ENCODE peak calls at places on chromosomes 3 and 15, in nine cellular contexts. One of them, this sample, is unnamed.

GRCh38 chr3:50423543-50423942 is 64.2 kb upstream of the TMEM115 start:
- DNase-seq in CD8-positive, alpha-beta memory T cell: no peak
- DNase-seq in activated CD8-positive, alpha-beta memory T cell treated with anti-CD3 and anti-CD28 coated beads, Interleukin-2, amount 10 ng/mL, durations not matched to agents 7 days and 5 days: no peak
- DNase-seq in stimulated activated naive CD8-positive, alpha-beta T cell treated with anti-CD3 and anti-CD28 coated beads, Interleukin-15, amount 100 ng/mL, for 72 hours: no peak
- DNase-seq in A549: no peak
- DNase-seq in left ventricle myocardium superior: no peak
- DNase-seq in upper lobe of right lung: peak
- DNase-seq in activated T-helper 1 cell treated with anti-CD3 and anti-CD28 coated beads, Interleukin-2, amount 50 U/mL, for 16 hours: no peak
- DNase-seq in omental fat pad: no peak
- DNase-seq in this sample: no peak

GRCh38 chr3:45590256-45590655 is 4.3 kb upstream of the LIMD1 start:
- DNase-seq in CD8-positive, alpha-beta memory T cell: no peak
- DNase-seq in activated CD8-positive, alpha-beta memory T cell treated with anti-CD3 and anti-CD28 coated beads, Interleukin-2, amount 10 ng/mL, durations not matched to agents 7 days and 5 days: no peak
- DNase-seq in stimulated activated naive CD8-positive, alpha-beta T cell treated with anti-CD3 and anti-CD28 coated beads, Interleukin-15, amount 100 ng/mL, for 72 hours: no peak
- DNase-seq in A549: no peak
- DNase-seq in left ventricle myocardium superior: no peak
- DNase-seq in upper lobe of right lung: no peak
- DNase-seq in activated T-helper 1 cell treated with anti-CD3 and anti-CD28 coated beads, Interleukin-2, amount 50 U/mL, for 16 hours: no peak
- DNase-seq in omental fat pad: no peak
- DNase-seq in this sample: no peak

GRCh38 chr15:48052871-48053383 is 67.9 kb upstream of the SLC24A5 start:
- DNase-seq in CD8-positive, alpha-beta memory T cell: no peak
- DNase-seq in activated CD8-positive, alpha-beta memory T cell treated with anti-CD3 and anti-CD28 coated beads, Interleukin-2, amount 10 ng/mL, durations not matched to agents 7 days and 5 days: no peak
- DNase-seq in stimulated activated naive CD8-positive, alpha-beta T cell treated with anti-CD3 and anti-CD28 coated beads, Interleukin-15, amount 100 ng/mL, for 72 hours: no peak
- DNase-seq in A549: no peak
- DNase-seq in left ventricle myocardium superior: no peak
- DNase-seq in upper lobe of right lung: no peak
- DNase-seq in activated T-helper 1 cell treated with anti-CD3 and anti-CD28 coated beads, Interleukin-2, amount 50 U/mL, for 16 hours: no peak
- DNase-seq in omental fat pad: no peak
- DNase-seq in this sample: no peak

GRCh38 chr15:38558714-38559059 is 5.9 kb downstream of the RASGRP1 start:
- DNase-seq in CD8-positive, alpha-beta memory T cell: no peak
- DNase-seq in activated CD8-positive, alpha-beta memory T cell treated with anti-CD3 and anti-CD28 coated beads, Interleukin-2, amount 10 ng/mL, durations not matched to agents 7 days and 5 days: no peak
- DNase-seq in stimulated activated naive CD8-positive, alpha-beta T cell treated with anti-CD3 and anti-CD28 coated beads, Interleukin-15, amount 100 ng/mL, for 72 hours: no peak
- DNase-seq in A549: no peak
- DNase-seq in left ventricle myocardium superior: no peak
- DNase-seq in upper lobe of right lung: no peak
- DNase-seq in activated T-helper 1 cell treated with anti-CD3 and anti-CD28 coated beads, Interleukin-2, amount 50 U/mL, for 16 hours: no peak
- DNase-seq in omental fat pad: no peak
- DNase-seq in this sample: no peak

GRCh38 chr3:115623414-115623868 is at the start of gene GAP43:
- DNase-seq in CD8-positive, alpha-beta memory T cell: no peak
- DNase-seq in activated CD8-positive, alpha-beta memory T cell treated with anti-CD3 and anti-CD28 coated beads, Interleukin-2, amount 10 ng/mL, durations not matched to agents 7 days and 5 days: peak
- DNase-seq in stimulated activated naive CD8-positive, alpha-beta T cell treated with anti-CD3 and anti-CD28 coated beads, Interleukin-15, amount 100 ng/mL, for 72 hours: peak
- DNase-seq in A549: peak
- DNase-seq in left ventricle myocardium superior: peak
- DNase-seq in upper lobe of right lung: peak
- DNase-seq in activated T-helper 1 cell treated with anti-CD3 and anti-CD28 coated beads, Interleukin-2, amount 50 U/mL, for 16 hours: no peak
- DNase-seq in omental fat pad: no peak
- DNase-seq in this sample: peak

GRCh38 chr3:87398226-87398774 is 121.9 kb upstream of the POU1F1 start:
- DNase-seq in CD8-positive, alpha-beta memory T cell: no peak
- DNase-seq in activated CD8-positive, alpha-beta memory T cell treated with anti-CD3 and anti-CD28 coated beads, Interleukin-2, amount 10 ng/mL, durations not matched to agents 7 days and 5 days: no peak
- DNase-seq in stimulated activated naive CD8-positive, alpha-beta T cell treated with anti-CD3 and anti-CD28 coated beads, Interleukin-15, amount 100 ng/mL, for 72 hours: no peak
- DNase-seq in A549: no peak
- DNase-seq in left ventricle myocardium superior: no peak
- DNase-seq in upper lobe of right lung: no peak
- DNase-seq in activated T-helper 1 cell treated with anti-CD3 and anti-CD28 coated beads, Interleukin-2, amount 50 U/mL, for 16 hours: no peak
- DNase-seq in omental fat pad: no peak
- DNase-seq in this sample: no peak

GRCh38 chr3:146037697-146038096 is 123.3 kb downstream of the PLOD2 start:
- DNase-seq in CD8-positive, alpha-beta memory T cell: no peak
- DNase-seq in activated CD8-positive, alpha-beta memory T cell treated with anti-CD3 and anti-CD28 coated beads, Interleukin-2, amount 10 ng/mL, durations not matched to agents 7 days and 5 days: no peak
- DNase-seq in stimulated activated naive CD8-positive, alpha-beta T cell treated with anti-CD3 and anti-CD28 coated beads, Interleukin-15, amount 100 ng/mL, for 72 hours: no peak
- DNase-seq in A549: no peak
- DNase-seq in left ventricle myocardium superior: no peak
- DNase-seq in upper lobe of right lung: no peak
- DNase-seq in activated T-helper 1 cell treated with anti-CD3 and anti-CD28 coated beads, Interleukin-2, amount 50 U/mL, for 16 hours: no peak
- DNase-seq in omental fat pad: no peak
- DNase-seq in this sample: no peak

GRCh38 chr15:100438570-100438969 is 90.2 kb downstream of the CERS3 start:
- DNase-seq in CD8-positive, alpha-beta memory T cell: no peak
- DNase-seq in activated CD8-positive, alpha-beta memory T cell treated with anti-CD3 and anti-CD28 coated beads, Interleukin-2, amount 10 ng/mL, durations not matched to agents 7 days and 5 days: no peak
- DNase-seq in stimulated activated naive CD8-positive, alpha-beta T cell treated with anti-CD3 and anti-CD28 coated beads, Interleukin-15, amount 100 ng/mL, for 72 hours: peak
- DNase-seq in A549: no peak
- DNase-seq in left ventricle myocardium superior: peak
- DNase-seq in upper lobe of right lung: peak
- DNase-seq in activated T-helper 1 cell treated with anti-CD3 and anti-CD28 coated beads, Interleukin-2, amount 50 U/mL, for 16 hours: no peak
- DNase-seq in omental fat pad: peak
- DNase-seq in this sample: peak

GRCh38 chr3:61608711-61609110 is 47.3 kb downstream of the PTPRG start:
- DNase-seq in CD8-positive, alpha-beta memory T cell: no peak
- DNase-seq in activated CD8-positive, alpha-beta memory T cell treated with anti-CD3 and anti-CD28 coated beads, Interleukin-2, amount 10 ng/mL, durations not matched to agents 7 days and 5 days: no peak
- DNase-seq in stimulated activated naive CD8-positive, alpha-beta T cell treated with anti-CD3 and anti-CD28 coated beads, Interleukin-15, amount 100 ng/mL, for 72 hours: no peak
- DNase-seq in A549: no peak
- DNase-seq in left ventricle myocardium superior: no peak
- DNase-seq in upper lobe of right lung: no peak
- DNase-seq in activated T-helper 1 cell treated with anti-CD3 and anti-CD28 coated beads, Interleukin-2, amount 50 U/mL, for 16 hours: no peak
- DNase-seq in omental fat pad: no peak
- DNase-seq in this sample: no peak

GRCh38 chr15:30859091-30859874 is 44.4 kb upstream of the FAN1 start:
- DNase-seq in CD8-positive, alpha-beta memory T cell: no peak
- DNase-seq in activated CD8-positive, alpha-beta memory T cell treated with anti-CD3 and anti-CD28 coated beads, Interleukin-2, amount 10 ng/mL, durations not matched to agents 7 days and 5 days: no peak
- DNase-seq in stimulated activated naive CD8-positive, alpha-beta T cell treated with anti-CD3 and anti-CD28 coated beads, Interleukin-15, amount 100 ng/mL, for 72 hours: peak
- DNase-seq in A549: peak
- DNase-seq in left ventricle myocardium superior: no peak
- DNase-seq in upper lobe of right lung: no peak
- DNase-seq in activated T-helper 1 cell treated with anti-CD3 and anti-CD28 coated beads, Interleukin-2, amount 50 U/mL, for 16 hours: no peak
- DNase-seq in omental fat pad: no peak
- DNase-seq in this sample: no peak

GRCh38 chr3:137765310-137766033 is 1.4 kb downstream of the SOX14 start:
- DNase-seq in CD8-positive, alpha-beta memory T cell: no peak
- DNase-seq in activated CD8-positive, alpha-beta memory T cell treated with anti-CD3 and anti-CD28 coated beads, Interleukin-2, amount 10 ng/mL, durations not matched to agents 7 days and 5 days: no peak
- DNase-seq in stimulated activated naive CD8-positive, alpha-beta T cell treated with anti-CD3 and anti-CD28 coated beads, Interleukin-15, amount 100 ng/mL, for 72 hours: no peak
- DNase-seq in A549: no peak
- DNase-seq in left ventricle myocardium superior: no peak
- DNase-seq in upper lobe of right lung: no peak
- DNase-seq in activated T-helper 1 cell treated with anti-CD3 and anti-CD28 coated beads, Interleukin-2, amount 50 U/mL, for 16 hours: no peak
- DNase-seq in omental fat pad: no peak
- DNase-seq in this sample: no peak

GRCh38 chr15:57305009-57305408 is 71.3 kb upstream of the CGNL1 start:
- DNase-seq in CD8-positive, alpha-beta memory T cell: no peak
- DNase-seq in activated CD8-positive, alpha-beta memory T cell treated with anti-CD3 and anti-CD28 coated beads, Interleukin-2, amount 10 ng/mL, durations not matched to agents 7 days and 5 days: peak
- DNase-seq in stimulated activated naive CD8-positive, alpha-beta T cell treated with anti-CD3 and anti-CD28 coated beads, Interleukin-15, amount 100 ng/mL, for 72 hours: no peak
- DNase-seq in A549: no peak
- DNase-seq in left ventricle myocardium superior: no peak
- DNase-seq in upper lobe of right lung: no peak
- DNase-seq in activated T-helper 1 cell treated with anti-CD3 and anti-CD28 coated beads, Interleukin-2, amount 50 U/mL, for 16 hours: no peak
- DNase-seq in omental fat pad: no peak
- DNase-seq in this sample: no peak

GRCh38 chr3:172129868-172130751 is 90.7 kb downstream of the FNDC3B start:
- DNase-seq in CD8-positive, alpha-beta memory T cell: peak
- DNase-seq in activated CD8-positive, alpha-beta memory T cell treated with anti-CD3 and anti-CD28 coated beads, Interleukin-2, amount 10 ng/mL, durations not matched to agents 7 days and 5 days: peak
- DNase-seq in stimulated activated naive CD8-positive, alpha-beta T cell treated with anti-CD3 and anti-CD28 coated beads, Interleukin-15, amount 100 ng/mL, for 72 hours: peak
- DNase-seq in A549: peak
- DNase-seq in left ventricle myocardium superior: peak
- DNase-seq in upper lobe of right lung: peak
- DNase-seq in activated T-helper 1 cell treated with anti-CD3 and anti-CD28 coated beads, Interleukin-2, amount 50 U/mL, for 16 hours: no peak
- DNase-seq in omental fat pad: peak
- DNase-seq in this sample: peak

GRCh38 chr3:33474895-33475294 is 34.7 kb upstream of the UBP1 start:
- DNase-seq in CD8-positive, alpha-beta memory T cell: no peak
- DNase-seq in activated CD8-positive, alpha-beta memory T cell treated with anti-CD3 and anti-CD28 coated beads, Interleukin-2, amount 10 ng/mL, durations not matched to agents 7 days and 5 days: no peak
- DNase-seq in stimulated activated naive CD8-positive, alpha-beta T cell treated with anti-CD3 and anti-CD28 coated beads, Interleukin-15, amount 100 ng/mL, for 72 hours: no peak
- DNase-seq in A549: no peak
- DNase-seq in left ventricle myocardium superior: no peak
- DNase-seq in upper lobe of right lung: no peak
- DNase-seq in activated T-helper 1 cell treated with anti-CD3 and anti-CD28 coated beads, Interleukin-2, amount 50 U/mL, for 16 hours: no peak
- DNase-seq in omental fat pad: no peak
- DNase-seq in this sample: no peak

GRCh38 chr3:106332884-106333283 is 464.1 kb upstream of the CBLB start:
- DNase-seq in CD8-positive, alpha-beta memory T cell: no peak
- DNase-seq in activated CD8-positive, alpha-beta memory T cell treated with anti-CD3 and anti-CD28 coated beads, Interleukin-2, amount 10 ng/mL, durations not matched to agents 7 days and 5 days: peak
- DNase-seq in stimulated activated naive CD8-positive, alpha-beta T cell treated with anti-CD3 and anti-CD28 coated beads, Interleukin-15, amount 100 ng/mL, for 72 hours: peak
- DNase-seq in A549: peak
- DNase-seq in left ventricle myocardium superior: no peak
- DNase-seq in upper lobe of right lung: no peak
- DNase-seq in activated T-helper 1 cell treated with anti-CD3 and anti-CD28 coated beads, Interleukin-2, amount 50 U/mL, for 16 hours: peak
- DNase-seq in omental fat pad: no peak
- DNase-seq in this sample: no peak

GRCh38 chr3:104896624-104897023 is 470.1 kb upstream of the ALCAM start:
- DNase-seq in CD8-positive, alpha-beta memory T cell: no peak
- DNase-seq in activated CD8-positive, alpha-beta memory T cell treated with anti-CD3 and anti-CD28 coated beads, Interleukin-2, amount 10 ng/mL, durations not matched to agents 7 days and 5 days: no peak
- DNase-seq in stimulated activated naive CD8-positive, alpha-beta T cell treated with anti-CD3 and anti-CD28 coated beads, Interleukin-15, amount 100 ng/mL, for 72 hours: no peak
- DNase-seq in A549: no peak
- DNase-seq in left ventricle myocardium superior: no peak
- DNase-seq in upper lobe of right lung: no peak
- DNase-seq in activated T-helper 1 cell treated with anti-CD3 and anti-CD28 coated beads, Interleukin-2, amount 50 U/mL, for 16 hours: no peak
- DNase-seq in omental fat pad: no peak
- DNase-seq in this sample: no peak

GRCh38 chr3:141275511-141275910 is 43.9 kb downstream of the PXYLP1 start:
- DNase-seq in CD8-positive, alpha-beta memory T cell: no peak
- DNase-seq in activated CD8-positive, alpha-beta memory T cell treated with anti-CD3 and anti-CD28 coated beads, Interleukin-2, amount 10 ng/mL, durations not matched to agents 7 days and 5 days: no peak
- DNase-seq in stimulated activated naive CD8-positive, alpha-beta T cell treated with anti-CD3 and anti-CD28 coated beads, Interleukin-15, amount 100 ng/mL, for 72 hours: no peak
- DNase-seq in A549: no peak
- DNase-seq in left ventricle myocardium superior: no peak
- DNase-seq in upper lobe of right lung: no peak
- DNase-seq in activated T-helper 1 cell treated with anti-CD3 and anti-CD28 coated beads, Interleukin-2, amount 50 U/mL, for 16 hours: no peak
- DNase-seq in omental fat pad: no peak
- DNase-seq in this sample: no peak

GRCh38 chr15:70528816-70529215 is 234.5 kb downstream of the UACA start:
- DNase-seq in CD8-positive, alpha-beta memory T cell: no peak
- DNase-seq in activated CD8-positive, alpha-beta memory T cell treated with anti-CD3 and anti-CD28 coated beads, Interleukin-2, amount 10 ng/mL, durations not matched to agents 7 days and 5 days: peak
- DNase-seq in stimulated activated naive CD8-positive, alpha-beta T cell treated with anti-CD3 and anti-CD28 coated beads, Interleukin-15, amount 100 ng/mL, for 72 hours: no peak
- DNase-seq in A549: no peak
- DNase-seq in left ventricle myocardium superior: no peak
- DNase-seq in upper lobe of right lung: no peak
- DNase-seq in activated T-helper 1 cell treated with anti-CD3 and anti-CD28 coated beads, Interleukin-2, amount 50 U/mL, for 16 hours: no peak
- DNase-seq in omental fat pad: no peak
- DNase-seq in this sample: no peak

GRCh38 chr15:85785887-85786777 is 8.6 kb downstream of the KLHL25 start:
- DNase-seq in CD8-positive, alpha-beta memory T cell: no peak
- DNase-seq in activated CD8-positive, alpha-beta memory T cell treated with anti-CD3 and anti-CD28 coated beads, Interleukin-2, amount 10 ng/mL, durations not matched to agents 7 days and 5 days: no peak
- DNase-seq in stimulated activated naive CD8-positive, alpha-beta T cell treated with anti-CD3 and anti-CD28 coated beads, Interleukin-15, amount 100 ng/mL, for 72 hours: no peak
- DNase-seq in A549: peak
- DNase-seq in left ventricle myocardium superior: peak
- DNase-seq in upper lobe of right lung: no peak
- DNase-seq in activated T-helper 1 cell treated with anti-CD3 and anti-CD28 coated beads, Interleukin-2, amount 50 U/mL, for 16 hours: no peak
- DNase-seq in omental fat pad: no peak
- DNase-seq in this sample: peak

GRCh38 chr15:63372018-63372705 is 9.5 kb downstream of the CA12 start:
- DNase-seq in CD8-positive, alpha-beta memory T cell: no peak
- DNase-seq in activated CD8-positive, alpha-beta memory T cell treated with anti-CD3 and anti-CD28 coated beads, Interleukin-2, amount 10 ng/mL, durations not matched to agents 7 days and 5 days: no peak
- DNase-seq in stimulated activated naive CD8-positive, alpha-beta T cell treated with anti-CD3 and anti-CD28 coated beads, Interleukin-15, amount 100 ng/mL, for 72 hours: no peak
- DNase-seq in A549: peak
- DNase-seq in left ventricle myocardium superior: no peak
- DNase-seq in upper lobe of right lung: no peak
- DNase-seq in activated T-helper 1 cell treated with anti-CD3 and anti-CD28 coated beads, Interleukin-2, amount 50 U/mL, for 16 hours: no peak
- DNase-seq in omental fat pad: peak
- DNase-seq in this sample: peak